ENCODE peak calls at places on chromosomes 6 and 20, in five cellular contexts. One of them, this sample, is unnamed.

GRCh38 chr20:51529758-51530157 is 12.8 kb downstream of the NFATC2 start:
- DNase-seq in GM23248: no peak
- DNase-seq in heart left ventricle: no peak
- DNase-seq in GM19239: no peak
- DNase-seq in astrocyte of the cerebellum: no peak
- DNase-seq in this sample: peak; percentile 30

GRCh38 chr6:153938876-153939275 is 100.2 kb upstream of the OPRM1 start:
- DNase-seq in heart left ventricle: no peak
- DNase-seq in astrocyte of the cerebellum: no peak
- DNase-seq in GM19239: no peak
- DNase-seq in GM23248: no peak
- DNase-seq in this sample: no peak

GRCh38 chr20:1943267-1944002 is 48.2 kb downstream of the SIRPA start:
- DNase-seq in astrocyte of the cerebellum: no peak
- DNase-seq in heart left ventricle: peak; percentile 60
- DNase-seq in GM23248: peak; percentile 94
- DNase-seq in GM19239: no peak
- DNase-seq in this sample: no peak

GRCh38 chr6:31403283-31403989 is at the start of gene MICA:
- DNase-seq in astrocyte of the cerebellum: peak; percentile 55
- DNase-seq in GM19239: peak; percentile 83
- DNase-seq in heart left ventricle: peak; percentile 92
- DNase-seq in GM23248: peak; percentile 97
- DNase-seq in this sample: peak; percentile 75

GRCh38 chr6:84052883-84053241 is 19.3 kb downstream of the MRAP2 start:
- DNase-seq in GM19239: no peak
- DNase-seq in heart left ventricle: no peak
- DNase-seq in astrocyte of the cerebellum: no peak
- DNase-seq in GM23248: no peak
- DNase-seq in this sample: no peak

GRCh38 chr6:112030206-112030932 is 23.5 kb upstream of the CCN6 start:
- DNase-seq in astrocyte of the cerebellum: no peak
- DNase-seq in GM23248: no peak
- DNase-seq in GM19239: no peak
- DNase-seq in heart left ventricle: no peak
- DNase-seq in this sample: no peak

GRCh38 chr6:10412948-10413849 is 1.7 kb downstream of the TFAP2A start:
- DNase-seq in astrocyte of the cerebellum: no peak
- DNase-seq in heart left ventricle: no peak
- DNase-seq in GM19239: no peak
- DNase-seq in GM23248: peak; percentile 70
- DNase-seq in this sample: no peak

GRCh38 chr6:130851026-130851425 is 23.8 kb downstream of the SMLR1 start:
- DNase-seq in GM23248: no peak
- DNase-seq in astrocyte of the cerebellum: no peak
- DNase-seq in heart left ventricle: no peak
- DNase-seq in GM19239: no peak
- DNase-seq in this sample: no peak

GRCh38 chr20:16284385-16285100 is 288.7 kb downstream of the KIF16B start:
- DNase-seq in heart left ventricle: no peak
- DNase-seq in GM19239: no peak
- DNase-seq in GM23248: no peak
- DNase-seq in astrocyte of the cerebellum: no peak
- DNase-seq in this sample: no peak

GRCh38 chr6:14770572-14770971 is 475.3 kb upstream of the JARID2 start:
- DNase-seq in astrocyte of the cerebellum: no peak
- DNase-seq in GM19239: no peak
- DNase-seq in heart left ventricle: no peak
- DNase-seq in GM23248: no peak
- DNase-seq in this sample: no peak

GRCh38 chr20:24918579-24919566 is 30.2 kb upstream of the CST7 start:
- DNase-seq in GM19239: no peak
- DNase-seq in GM23248: no peak
- DNase-seq in astrocyte of the cerebellum: no peak
- DNase-seq in heart left ventricle: no peak
- DNase-seq in this sample: no peak

GRCh38 chr6:131982740-131983259 is 31.6 kb upstream of the CCN2 start:
- DNase-seq in astrocyte of the cerebellum: peak; percentile 94
- DNase-seq in GM19239: no peak
- DNase-seq in heart left ventricle: no peak
- DNase-seq in GM23248: peak; percentile 86
- DNase-seq in this sample: no peak

GRCh38 chr20:55974491-55975202 is 30.7 kb downstream of the CBLN4 start:
- DNase-seq in GM23248: no peak
- DNase-seq in GM19239: no peak
- DNase-seq in heart left ventricle: no peak
- DNase-seq in astrocyte of the cerebellum: no peak
- DNase-seq in this sample: no peak